ENCODE peak calls at places on chromosomes 16 and 17, in six cellular contexts. L is transverse colon, R is esophagus squamous epithelium, T is lower leg skin, V is heart left ventricle, F is adrenal gland. U is an unnamed sample.

GRCh38 chr17:46783031-46783593 is 35.4 kb downstream of the WNT3 start:
- DNase-seq in L (peak), R (no peak), T (no peak), F (no peak), V (no peak), U (no peak)

GRCh38 chr16:14070877-14071575 is at the start of gene MRTFB:
- DNase-seq in F (peak), R (no peak), T (peak), V (peak), L (peak), U (peak)

GRCh38 chr16:28162326-28162877 is 49.4 kb downstream of the XPO6 start:
- DNase-seq in V (no peak), L (no peak), T (no peak), R (no peak), F (no peak), U (no peak)

GRCh38 chr17:29559640-29560039 is 7.2 kb downstream of the ABHD15 start:
- DNase-seq in V (no peak), R (no peak), T (no peak), L (no peak), F (no peak), U (no peak)

GRCh38 chr17:82636626-82637598 is 11.3 kb downstream of the WDR45B start:
- DNase-seq in T (no peak), L (no peak), V (no peak), F (no peak), R (no peak), U (no peak)

GRCh38 chr17:63425478-63425877 is 20.6 kb downstream of the CYB561 start:
- DNase-seq in R (no peak), L (peak), F (peak), V (peak), T (peak), U (peak)

GRCh38 chr17:36593651-36594316 is 2.1 kb downstream of the DHRS11 start:
- DNase-seq in V (no peak), F (no peak), T (no peak), L (peak), R (no peak), U (no peak)

GRCh38 chr17:31275126-31275525 is 21.9 kb downstream of the OMG start:
- DNase-seq in R (no peak), F (no peak), T (no peak), L (no peak), V (no peak), U (no peak)

GRCh38 chr16:29825145-29826044 is 5.1 kb downstream of the MVP start:
- DNase-seq in T (no peak), F (peak), L (peak), V (peak), R (no peak), U (peak)

GRCh38 chr17:34382586-34383224 is 19.7 kb upstream of the CCL1 start:
- DNase-seq in R (no peak), V (no peak), F (no peak), T (no peak), L (peak), U (no peak)

GRCh38 chr17:39551879-39552278 is 55.8 kb downstream of the NEUROD2 start:
- DNase-seq in F (no peak), R (no peak), T (no peak), V (no peak), L (no peak), U (no peak)

GRCh38 chr16:49127103-49127502 is 154.5 kb downstream of the CBLN1 start:
- DNase-seq in T (no peak), V (no peak), L (no peak), R (no peak), F (no peak), U (no peak)

GRCh38 chr17:48841395-48841831 is 10.6 kb downstream of the CALCOCO2 start:
- DNase-seq in V (no peak), R (no peak), L (no peak), T (peak), F (peak), U (no peak)

GRCh38 chr17:61511480-61512182 is 59.4 kb downstream of the TBX4 start:
- DNase-seq in T (no peak), F (no peak), L (no peak), V (no peak), R (no peak), U (no peak)

GRCh38 chr16:84827131-84827574 is 7.4 kb downstream of the CRISPLD2 start:
- DNase-seq in F (no peak), L (no peak), V (no peak), R (no peak), T (peak), U (peak)

GRCh38 chr16:80824623-80825364 is 20.4 kb upstream of the CDYL2 start:
- DNase-seq in V (no peak), R (no peak), L (peak), F (no peak), T (no peak), U (no peak)

GRCh38 chr16:56849690-56850680 is 15.0 kb upstream of the SLC12A3 start:
- DNase-seq in L (no peak), T (no peak), V (no peak), R (no peak), F (no peak), U (no peak)

GRCh38 chr16:57818377-57819055 is 16.2 kb upstream of the KIFC3 start:
- DNase-seq in F (no peak), V (peak), L (no peak), R (no peak), T (no peak), U (no peak)

GRCh38 chr17:27550974-27551505 is 79.9 kb upstream of the LGALS9 start:
- DNase-seq in V (no peak), F (no peak), R (no peak), T (no peak), L (no peak), U (no peak)

GRCh38 chr17:41029633-41030245 is at the start of gene KRTAP1-4:
- DNase-seq in V (peak), T (no peak), F (no peak), R (no peak), L (no peak), U (no peak)

GRCh38 chr16:77387810-77388209 is 47.0 kb downstream of the ADAMTS18 start:
- DNase-seq in T (no peak), R (no peak), L (no peak), V (no peak), F (no peak), U (no peak)

GRCh38 chr16:70324998-70325765 is 21.5 kb upstream of the DDX19A start:
- DNase-seq in T (no peak), R (no peak), L (no peak), F (no peak), V (no peak), U (no peak)

GRCh38 chr16:67271446-67271845 is 7.9 kb upstream of the PLEKHG4 start:
- DNase-seq in F (no peak), L (no peak), R (no peak), V (no peak), T (no peak), U (no peak)

GRCh38 chr17:73071387-73071999 is 21.0 kb downstream of the SLC39A11 start:
- DNase-seq in L (no peak), T (peak), V (no peak), F (no peak), R (no peak), U (no peak)

GRCh38 chr16:56610609-56611111 is 2.3 kb downstream of the MT2A start:
- DNase-seq in R (no peak), T (no peak), F (no peak), V (no peak), L (no peak), U (no peak)

GRCh38 chr17:47223007-47223406 is 13.9 kb downstream of the MYL4 start:
- DNase-seq in T (no peak), R (no peak), F (no peak), L (no peak), V (no peak), U (no peak)

GRCh38 chr17:20289984-20290383 is 177.4 kb downstream of the LGALS9B start:
- DNase-seq in R (no peak), L (no peak), V (no peak), F (no peak), T (no peak), U (no peak)

GRCh38 chr16:69520800-69521602 is 44.8 kb upstream of the NFAT5 start:
- DNase-seq in T (no peak), L (no peak), R (no peak), V (no peak), F (no peak), U (no peak)

GRCh38 chr16:508884-509736 is 18.4 kb upstream of the CAPN15 start:
- DNase-seq in V (no peak), L (peak), T (no peak), R (no peak), F (no peak), U (no peak)

GRCh38 chr17:19287651-19288050 is 50.5 kb downstream of the EPN2 start:
- DNase-seq in F (no peak), T (no peak), V (no peak), L (no peak), R (no peak), U (no peak)

GRCh38 chr17:78127240-78127887 is 1.2 kb downstream of the TMC6 start:
- DNase-seq in V (peak), F (peak), T (no peak), R (no peak), L (peak), U (no peak)
- TF ChIP-seq POLR2A in V (no peak), F (no peak), T (no peak), R (peak), L (peak), U (no peak)

GRCh38 chr17:10036511-10037061 is 131.5 kb upstream of the RCVRN start:
- DNase-seq in F (peak), R (no peak), L (no peak), T (no peak), V (peak), U (peak)
- H3K4me3 ChIP-seq in F (no peak), R (peak), L (no peak), T (no peak), V (peak), U (no peak)

DNA sequence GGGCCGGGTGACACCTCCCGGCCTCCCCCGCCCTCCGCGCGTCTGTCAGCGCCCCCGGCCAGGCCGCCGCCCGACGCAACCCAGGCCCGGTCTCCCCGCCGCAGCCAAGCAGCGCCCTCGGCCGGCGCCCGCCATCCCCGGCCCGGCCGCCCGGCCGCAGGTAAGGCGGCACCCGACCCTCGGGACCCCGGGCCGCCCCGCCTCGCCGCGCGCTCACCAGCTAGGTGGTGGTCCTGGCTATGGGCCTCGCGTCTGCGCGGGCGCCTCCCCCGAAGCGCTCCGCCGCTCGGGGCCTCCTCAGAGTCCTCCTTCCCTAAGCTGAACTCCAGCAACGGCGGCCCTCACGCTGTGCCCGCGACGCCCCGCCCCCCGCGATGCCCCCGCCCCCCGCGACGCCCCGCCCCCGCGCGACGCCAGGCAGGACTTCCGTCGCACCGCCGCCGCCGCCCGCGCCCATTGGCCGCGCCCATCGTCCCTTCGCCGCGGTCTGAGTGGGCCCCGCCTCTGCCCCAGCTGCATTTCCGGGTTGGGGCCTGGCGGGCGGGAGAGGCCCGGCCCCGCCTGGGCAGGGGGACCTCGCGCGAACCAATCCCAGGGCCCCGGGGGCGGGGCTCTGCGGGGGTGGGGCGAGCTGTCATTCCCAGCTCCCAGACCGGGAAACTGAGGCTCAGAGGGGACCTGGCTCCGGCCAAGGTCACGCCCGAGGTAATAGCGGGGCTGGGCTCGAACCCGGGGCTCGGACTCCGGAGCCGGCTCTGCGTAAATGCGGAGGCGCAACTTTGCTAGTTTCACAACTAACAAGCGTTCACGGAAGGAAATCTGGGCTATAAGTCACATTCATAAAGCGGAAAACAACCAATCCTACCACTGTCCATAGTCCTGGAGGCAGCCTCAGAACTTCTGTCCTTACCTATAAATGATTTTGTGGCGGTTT is 9.0 kb upstream of the KCTD5 start:
- DNase-seq in V (peak), T (peak), R (peak), F (peak), L (peak), U (peak)
- TF ChIP-seq POLR2A in V (peak), T (no peak), R (peak), F (peak), L (peak), U (peak)

DNA sequence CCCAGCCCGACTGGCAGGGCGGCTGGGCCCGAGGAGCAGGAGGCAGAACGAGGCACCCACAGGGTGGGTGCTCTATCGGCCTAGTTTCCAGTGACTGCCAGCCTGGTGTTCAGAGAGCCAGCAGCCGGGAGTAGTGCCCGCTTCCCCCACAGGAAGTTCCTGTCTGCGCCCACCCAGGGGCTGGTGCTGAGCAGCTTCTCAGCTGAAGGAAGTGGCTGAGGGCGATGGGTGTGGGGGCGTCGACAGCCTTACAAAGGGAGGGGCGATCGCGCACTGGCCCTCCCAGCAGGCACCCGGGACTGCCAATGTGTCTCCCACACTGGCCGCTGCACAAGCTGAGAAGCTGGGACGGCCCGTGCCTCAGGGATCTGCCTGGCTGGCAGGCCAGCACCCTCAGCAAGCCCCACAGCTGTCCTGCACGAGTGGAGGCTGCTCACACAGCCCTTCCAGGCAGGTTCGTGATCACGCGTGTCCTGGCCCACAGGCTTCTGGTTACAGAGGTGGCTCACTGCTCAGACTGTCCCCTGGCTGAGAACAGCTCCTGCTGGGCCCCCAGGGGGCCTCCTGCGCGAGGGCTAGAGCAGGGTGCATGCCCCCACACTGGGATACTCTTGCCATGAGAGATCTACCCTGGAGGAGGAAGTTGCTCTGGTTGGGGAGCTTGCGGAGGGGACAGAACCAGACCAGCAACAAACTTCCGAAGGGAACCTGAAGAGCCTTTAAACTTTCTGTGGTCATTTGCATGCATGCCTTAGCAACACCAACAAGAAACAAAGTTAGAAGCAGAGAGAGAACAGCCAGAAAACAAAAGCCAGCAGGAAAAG is 2.5 kb downstream of the RNF166 start:
- DNase-seq in L (peak), F (peak), V (peak), T (no peak), R (no peak), U (no peak)
- H3K4me3 ChIP-seq in L (no peak), F (no peak), V (peak), T (no peak), R (peak), U (no peak)

U was measured in uterus.